ENCODE peak calls at places on chromosomes 2 and 18, in ten cellular contexts. T, U, N, I, S, L, X, H, B and J are unnamed samples.

GRCh38 chr18:80147418-80148315 is 38.6 kb downstream of the ADNP2 start:
- DNase-seq in H (peak; percentile 61), B (peak; percentile 77), L (peak; percentile 85), S (peak; percentile 94), U (peak; percentile 79), I (peak; percentile 89), X (peak; percentile 73), N (peak; percentile 79), T (peak; percentile 81), J (peak; percentile 62)

GRCh38 chr2:37877457-37878315 is 47.4 kb upstream of the RMDN2 start:
- DNase-seq in I (no peak), N (peak; percentile 78), S (no peak), B (no peak), L (peak; percentile 74), U (peak; percentile 71), H (no peak), X (peak; percentile 69), T (no peak), J (no peak)

GRCh38 chr18:79748321-79749157 is 49.2 kb upstream of the KCNG2 start:
- DNase-seq in U (no peak), S (no peak), L (no peak), B (no peak), X (no peak), H (no peak), T (no peak), I (peak; percentile 65), N (no peak), J (no peak)

GRCh38 chr18:8548186-8548585 is 61.1 kb upstream of the RAB12 start:
- DNase-seq in S (no peak), X (peak; percentile 86), T (peak; percentile 13), B (no peak), U (peak; percentile 76), N (peak; percentile 53), H (no peak), L (peak; percentile 19), I (no peak), J (no peak)

GRCh38 chr2:7878786-7879515 is 802.9 kb upstream of the ID2 start:
- DNase-seq in N (no peak), L (no peak), H (no peak), U (no peak), X (no peak), B (peak; percentile 79), I (no peak), T (no peak), S (peak; percentile 47), J (no peak)

GRCh38 chr2:200252661-200253067 is 53.8 kb upstream of the SPATS2L start:
- DNase-seq in T (no peak), L (peak; percentile 73), B (no peak), N (peak; percentile 4), I (no peak), S (no peak), H (no peak), X (peak; percentile 74), U (peak; percentile 24), J (no peak)

GRCh38 chr2:23386422-23387220 is 1.6 kb downstream of the KLHL29 start:
- DNase-seq in H (peak; percentile 71), T (peak; percentile 18), X (peak; percentile 11), S (no peak), N (no peak), B (peak; percentile 45), I (no peak), U (no peak), L (peak; percentile 28), J (no peak)

GRCh38 chr2:134778372-134778771 is 59.6 kb upstream of the TMEM163 start:
- DNase-seq in H (no peak), B (peak; percentile 58), N (peak; percentile 15), L (no peak), X (no peak), I (no peak), U (no peak), T (no peak), S (no peak), J (no peak)

GRCh38 chr18:74290831-74291770 is 662 bp downstream of the CYB5A start:
- DNase-seq in T (peak; percentile 40), S (peak; percentile 88), B (peak; percentile 77), U (peak; percentile 85), L (peak; percentile 37), H (peak; percentile 15), I (no peak), N (peak; percentile 64), X (no peak), J (no peak)
- TF ChIP-seq CTCF in T (no peak), S (no peak), B (no peak), U (peak; percentile 49), L (no peak), H (no peak), I (peak; percentile 25), N (no peak), X (no peak), J (peak; percentile 25)

DNA sequence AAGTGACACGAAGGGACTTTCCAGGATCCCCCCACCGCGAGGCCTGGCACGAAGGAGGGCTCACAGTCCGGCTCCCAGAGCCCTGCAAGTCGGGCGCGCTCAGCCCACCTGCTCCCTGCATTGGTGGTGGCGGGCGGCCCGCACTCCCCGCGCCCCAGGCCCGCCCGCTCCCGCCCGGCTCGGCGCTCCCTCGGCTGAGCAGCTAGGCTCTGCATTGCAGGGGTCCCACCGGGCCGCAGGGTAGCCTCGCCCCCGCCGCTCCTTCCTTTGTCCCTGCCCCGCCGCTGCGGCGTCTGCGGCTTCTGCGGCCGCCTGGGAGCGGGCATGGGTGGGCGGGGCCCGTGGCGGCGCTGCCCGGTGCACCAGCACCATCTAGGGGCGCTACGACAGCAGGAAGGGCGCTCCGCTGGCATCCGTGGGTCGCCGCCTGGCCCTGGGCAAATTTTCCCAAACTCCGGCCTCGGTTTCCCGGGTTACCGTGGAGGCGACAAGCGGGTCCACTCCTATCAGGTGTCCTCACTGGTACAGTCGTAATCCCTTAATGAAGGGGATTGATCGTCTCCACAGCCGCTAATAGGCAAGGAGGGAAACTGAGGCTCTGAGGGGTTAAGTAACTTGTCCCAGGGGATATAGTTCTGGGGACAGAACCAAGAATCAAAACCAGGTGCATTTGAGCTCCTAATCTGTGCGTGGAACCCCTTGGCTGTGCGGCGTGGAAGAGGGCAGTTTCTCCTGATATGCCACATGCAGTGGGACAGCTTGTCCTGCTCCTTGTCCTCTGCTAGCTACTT is 157.4 kb downstream of the CYRIA start:
- DNase-seq in N (no peak), U (peak; percentile 63), H (no peak), B (peak; percentile 73), X (peak; percentile 4), I (no peak), T (peak; percentile 32), L (peak; percentile 24), S (no peak), J (no peak)
- TF ChIP-seq CTCF in N (peak; percentile 56), U (peak; percentile 59), H (peak; percentile 41), B (peak; percentile 48), X (peak; percentile 47), I (peak; percentile 79), T (peak; percentile 49), L (peak; percentile 27), S (peak; percentile 54), J (no peak)

GRCh38 chr2:235267251-235267650 is 226.6 kb upstream of the AGAP1 start:
- DNase-seq in S (no peak), X (no peak), U (no peak), L (peak; percentile 58), B (no peak), T (no peak), H (no peak), I (no peak), N (no peak), J (no peak)

GRCh38 chr2:235264121-235264493 is 229.7 kb upstream of the AGAP1 start:
- DNase-seq in L (no peak), B (no peak), T (no peak), H (no peak), I (no peak), N (peak; percentile 18), U (no peak), S (no peak), X (no peak), J (no peak)

GRCh38 chr2:235263205-235264120 is 230.4 kb upstream of the AGAP1 start:
- DNase-seq in U (peak; percentile 79), I (peak; percentile 85), X (peak; percentile 92), B (no peak), N (peak; percentile 91), L (peak; percentile 88), H (no peak), T (peak; percentile 73), S (no peak), J (no peak)

GRCh38 chr2:235264512-235264911 is 229.3 kb upstream of the AGAP1 start:
- DNase-seq in T (no peak), L (no peak), U (no peak), N (no peak), B (no peak), H (no peak), X (no peak), S (no peak), I (no peak), J (no peak)

GRCh38 chr2:235265348-235265965 is 228.4 kb upstream of the AGAP1 start:
- DNase-seq in S (no peak), B (no peak), X (no peak), N (no peak), L (no peak), U (no peak), H (no peak), T (no peak), I (no peak), J (no peak)
- TF ChIP-seq CTCF in S (no peak), B (no peak), X (no peak), N (no peak), L (no peak), U (no peak), H (no peak), T (no peak), I (no peak), J (no peak)

GRCh38 chr2:101149241-101150192 is 1.7 kb downstream of the TBC1D8 start:
- DNase-seq in N (peak; percentile 78), S (no peak), H (no peak), U (peak; percentile 43), B (peak; percentile 22), L (no peak), X (no peak), I (no peak), T (no peak), J (no peak)

GRCh38 chr2:101148777-101149176 is 2.4 kb downstream of the TBC1D8 start:
- DNase-seq in S (no peak), T (no peak), I (no peak), N (no peak), H (no peak), L (no peak), B (no peak), U (no peak), X (no peak), J (no peak)

GRCh38 chr2:101151859-101152194 is 645 bp upstream of the TBC1D8 start:
- DNase-seq in T (peak; percentile 17), S (no peak), X (peak; percentile 25), B (no peak), I (no peak), L (no peak), U (no peak), N (no peak), H (no peak), J (no peak)

GRCh38 chr2:101151141-101151858 is at the start of gene TBC1D8:
- DNase-seq in B (peak; percentile 89), I (peak; percentile 92), H (peak; percentile 53), U (peak; percentile 81), X (peak; percentile 74), S (no peak), T (peak; percentile 92), N (peak; percentile 82), L (peak; percentile 90), J (peak; percentile 38)

DNA sequence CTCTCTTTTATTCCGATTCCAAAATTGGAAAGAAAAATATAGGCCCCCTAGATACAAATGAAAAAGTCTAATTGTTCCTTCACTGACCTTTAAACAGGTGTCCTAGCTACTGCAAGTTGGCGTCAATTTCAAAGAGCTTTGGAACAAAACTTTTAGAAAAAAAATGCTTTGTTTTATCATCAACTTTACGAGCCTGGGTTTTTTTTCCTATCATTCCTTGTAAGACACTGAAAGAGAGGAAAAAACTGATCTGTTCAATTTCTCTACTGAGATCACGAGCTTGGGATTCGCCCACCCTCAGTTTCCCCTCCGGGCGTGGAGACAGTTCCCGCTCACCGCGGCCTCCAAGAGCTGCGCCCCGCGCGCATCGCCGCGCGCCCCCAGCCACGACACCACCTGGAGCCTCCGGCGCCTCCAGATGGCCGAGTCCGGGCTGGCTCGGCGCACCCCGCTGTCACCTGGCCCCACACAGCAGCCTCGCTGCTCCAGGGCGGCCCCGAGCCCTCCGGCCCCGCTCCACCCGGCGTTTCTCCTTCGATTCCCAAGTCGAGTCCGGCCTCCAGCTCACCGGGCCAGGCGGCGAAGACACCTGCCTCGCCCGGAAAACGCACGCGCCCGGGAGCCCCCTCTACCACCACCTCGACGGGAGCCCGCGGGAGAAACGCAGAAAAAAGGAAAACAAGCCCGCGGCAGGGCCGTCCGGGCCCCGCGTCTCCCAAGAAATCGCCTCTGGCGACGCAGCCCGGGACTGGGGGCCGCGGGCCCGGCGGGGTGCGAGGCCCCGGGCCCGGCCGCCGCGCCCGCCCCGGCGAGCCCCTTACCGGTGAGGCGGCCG is 659 bp downstream of the TBC1D8 start:
- DNase-seq in L (no peak), I (no peak), S (no peak), N (no peak), B (peak; percentile 57), U (no peak), X (no peak), H (peak; percentile 37), T (peak; percentile 29), J (no peak)
- TF ChIP-seq CTCF in L (no peak), I (no peak), S (no peak), N (no peak), B (no peak), U (no peak), X (no peak), H (no peak), T (no peak), J (no peak)